ENCODE peak calls at places on chromosome 2, in nine cellular contexts. One of them, this sample, is unnamed.

GRCh38 chr2:240567872-240568677 is at the start of gene RNPEPL1:
- DNase-seq in cardiac fibroblast: peak; percentile 34
- DNase-seq in T follicular helper cell: peak; percentile 40
- DNase-seq in WTC11: peak; percentile 40
- DNase-seq in iris pigment epithelial cell: peak; percentile 29
- DNase-seq in amniotic stem cell: no peak
- DNase-seq in Kasumi-1: peak; percentile 1
- DNase-seq in D341Med: peak; percentile 86
- DNase-seq in M059J: peak; percentile 33
- DNase-seq in this sample: peak; percentile 65

GRCh38 chr2:46979611-46980010 is 64.0 kb upstream of the MCFD2 start:
- DNase-seq in iris pigment epithelial cell: no peak
- DNase-seq in D341Med: no peak
- DNase-seq in T follicular helper cell: no peak
- DNase-seq in cardiac fibroblast: no peak
- DNase-seq in M059J: no peak
- DNase-seq in WTC11: no peak
- DNase-seq in Kasumi-1: peak; percentile 95
- DNase-seq in amniotic stem cell: no peak
- DNase-seq in this sample: no peak

GRCh38 chr2:30679416-30680088 is 127.7 kb downstream of the CAPN13 start:
- DNase-seq in iris pigment epithelial cell: no peak
- DNase-seq in M059J: peak; percentile 63
- DNase-seq in T follicular helper cell: no peak
- DNase-seq in D341Med: no peak
- DNase-seq in amniotic stem cell: no peak
- DNase-seq in Kasumi-1: no peak
- DNase-seq in WTC11: no peak
- DNase-seq in cardiac fibroblast: peak; percentile 57
- DNase-seq in this sample: peak; percentile 13

GRCh38 chr2:235097196-235097895 is 145.5 kb downstream of the SH3BP4 start:
- DNase-seq in Kasumi-1: no peak
- DNase-seq in M059J: no peak
- DNase-seq in WTC11: no peak
- DNase-seq in T follicular helper cell: no peak
- DNase-seq in cardiac fibroblast: no peak
- DNase-seq in iris pigment epithelial cell: no peak
- DNase-seq in D341Med: no peak
- DNase-seq in amniotic stem cell: no peak
- DNase-seq in this sample: no peak

GRCh38 chr2:3479430-3480320 is 39.7 kb downstream of the ADI1 start:
- DNase-seq in D341Med: no peak
- DNase-seq in Kasumi-1: no peak
- DNase-seq in M059J: no peak
- DNase-seq in iris pigment epithelial cell: no peak
- DNase-seq in WTC11: no peak
- DNase-seq in amniotic stem cell: no peak
- DNase-seq in cardiac fibroblast: no peak
- DNase-seq in T follicular helper cell: no peak
- DNase-seq in this sample: no peak

GRCh38 chr2:45532171-45532570 is 78.9 kb downstream of the SRBD1 start:
- DNase-seq in amniotic stem cell: no peak
- DNase-seq in WTC11: no peak
- DNase-seq in cardiac fibroblast: no peak
- DNase-seq in M059J: no peak
- DNase-seq in iris pigment epithelial cell: no peak
- DNase-seq in T follicular helper cell: no peak
- DNase-seq in Kasumi-1: no peak
- DNase-seq in D341Med: no peak
- DNase-seq in this sample: no peak

GRCh38 chr2:230898016-230898415 is 27.0 kb downstream of the GPR55 start:
- DNase-seq in T follicular helper cell: no peak
- DNase-seq in Kasumi-1: no peak
- DNase-seq in D341Med: no peak
- DNase-seq in cardiac fibroblast: no peak
- DNase-seq in M059J: no peak
- DNase-seq in WTC11: no peak
- DNase-seq in iris pigment epithelial cell: no peak
- DNase-seq in amniotic stem cell: no peak
- DNase-seq in this sample: no peak

GRCh38 chr2:55926246-55926645 is 2.7 kb upstream of the EFEMP1 start:
- DNase-seq in cardiac fibroblast: no peak
- DNase-seq in D341Med: no peak
- DNase-seq in Kasumi-1: no peak
- DNase-seq in M059J: no peak
- DNase-seq in iris pigment epithelial cell: no peak
- DNase-seq in T follicular helper cell: no peak
- DNase-seq in WTC11: peak; percentile 13
- DNase-seq in amniotic stem cell: no peak
- DNase-seq in this sample: no peak

GRCh38 chr2:209029249-209029648 is 394.6 kb upstream of the MAP2 start:
- DNase-seq in T follicular helper cell: no peak
- DNase-seq in Kasumi-1: no peak
- DNase-seq in D341Med: no peak
- DNase-seq in M059J: no peak
- DNase-seq in WTC11: no peak
- DNase-seq in amniotic stem cell: no peak
- DNase-seq in iris pigment epithelial cell: no peak
- DNase-seq in cardiac fibroblast: no peak
- DNase-seq in this sample: no peak

GRCh38 chr2:171225302-171225980 is 64.7 kb upstream of the TLK1 start:
- DNase-seq in M059J: peak; percentile 94
- DNase-seq in cardiac fibroblast: peak; percentile 92
- DNase-seq in T follicular helper cell: no peak
- DNase-seq in D341Med: no peak
- DNase-seq in WTC11: no peak
- DNase-seq in amniotic stem cell: peak; percentile 70
- DNase-seq in iris pigment epithelial cell: peak; percentile 91
- DNase-seq in Kasumi-1: peak; percentile 33
- DNase-seq in this sample: peak; percentile 94

GRCh38 chr2:143083636-143084035 is 45.6 kb upstream of the ARHGAP15 start:
- DNase-seq in cardiac fibroblast: peak; percentile 88
- DNase-seq in D341Med: no peak
- DNase-seq in M059J: peak; percentile 77
- DNase-seq in Kasumi-1: peak; percentile 55
- DNase-seq in T follicular helper cell: no peak
- DNase-seq in WTC11: no peak
- DNase-seq in iris pigment epithelial cell: peak; percentile 87
- DNase-seq in amniotic stem cell: peak; percentile 29
- DNase-seq in this sample: peak; percentile 89

GRCh38 chr2:26401739-26402541 is at the start of gene DRC1:
- DNase-seq in cardiac fibroblast: peak; percentile 77
- DNase-seq in iris pigment epithelial cell: peak; percentile 78
- DNase-seq in amniotic stem cell: peak; percentile 50
- DNase-seq in WTC11: peak; percentile 93
- DNase-seq in D341Med: peak; percentile 53
- DNase-seq in Kasumi-1: no peak
- DNase-seq in T follicular helper cell: no peak
- DNase-seq in M059J: peak; percentile 76
- DNase-seq in this sample: peak; percentile 84

GRCh38 chr2:55430536-55430935 is 10.9 kb upstream of the CCDC88A start:
- DNase-seq in Kasumi-1: no peak
- DNase-seq in M059J: peak; percentile 9
- DNase-seq in D341Med: no peak
- DNase-seq in T follicular helper cell: no peak
- DNase-seq in cardiac fibroblast: no peak
- DNase-seq in WTC11: no peak
- DNase-seq in amniotic stem cell: no peak
- DNase-seq in iris pigment epithelial cell: peak; percentile 21
- DNase-seq in this sample: no peak

GRCh38 chr2:121333834-121334558 is 49.0 kb upstream of the TFCP2L1 start:
- DNase-seq in T follicular helper cell: no peak
- DNase-seq in M059J: no peak
- DNase-seq in iris pigment epithelial cell: no peak
- DNase-seq in cardiac fibroblast: no peak
- DNase-seq in WTC11: no peak
- DNase-seq in amniotic stem cell: no peak
- DNase-seq in Kasumi-1: no peak
- DNase-seq in D341Med: no peak
- DNase-seq in this sample: no peak

GRCh38 chr2:75493230-75493629 is 67.5 kb downstream of the EVA1A start:
- DNase-seq in D341Med: no peak
- DNase-seq in amniotic stem cell: no peak
- DNase-seq in T follicular helper cell: no peak
- DNase-seq in cardiac fibroblast: no peak
- DNase-seq in WTC11: peak; percentile 11
- DNase-seq in M059J: no peak
- DNase-seq in Kasumi-1: no peak
- DNase-seq in iris pigment epithelial cell: no peak
- DNase-seq in this sample: no peak

GRCh38 chr2:120404941-120405768 is 59.2 kb downstream of the INHBB start:
- DNase-seq in iris pigment epithelial cell: no peak
- DNase-seq in T follicular helper cell: no peak
- DNase-seq in D341Med: no peak
- DNase-seq in amniotic stem cell: no peak
- DNase-seq in M059J: no peak
- DNase-seq in WTC11: no peak
- DNase-seq in Kasumi-1: no peak
- DNase-seq in cardiac fibroblast: no peak
- DNase-seq in this sample: no peak

GRCh38 chr2:30950339-30950738 is 143.1 kb upstream of the CAPN13 start:
- DNase-seq in WTC11: no peak
- DNase-seq in T follicular helper cell: no peak
- DNase-seq in Kasumi-1: no peak
- DNase-seq in cardiac fibroblast: no peak
- DNase-seq in amniotic stem cell: no peak
- DNase-seq in M059J: no peak
- DNase-seq in D341Med: no peak
- DNase-seq in iris pigment epithelial cell: no peak
- DNase-seq in this sample: no peak

GRCh38 chr2:62305421-62306176 is 109.7 kb downstream of the B3GNT2 start:
- DNase-seq in WTC11: no peak
- DNase-seq in D341Med: no peak
- DNase-seq in T follicular helper cell: no peak
- DNase-seq in Kasumi-1: no peak
- DNase-seq in cardiac fibroblast: no peak
- DNase-seq in iris pigment epithelial cell: no peak
- DNase-seq in amniotic stem cell: no peak
- DNase-seq in M059J: no peak
- DNase-seq in this sample: no peak

GRCh38 chr2:226300487-226300886 is 499.1 kb downstream of the IRS1 start:
- DNase-seq in cardiac fibroblast: no peak
- DNase-seq in D341Med: no peak
- DNase-seq in Kasumi-1: no peak
- DNase-seq in amniotic stem cell: no peak
- DNase-seq in WTC11: no peak
- DNase-seq in M059J: no peak
- DNase-seq in T follicular helper cell: no peak
- DNase-seq in iris pigment epithelial cell: no peak
- DNase-seq in this sample: no peak

GRCh38 chr2:218671654-218672566 is at the start of the genes RNF25 and STK36:
- DNase-seq in D341Med: peak; percentile 94
- DNase-seq in iris pigment epithelial cell: peak; percentile 93
- DNase-seq in cardiac fibroblast: peak; percentile 93
- DNase-seq in Kasumi-1: peak; percentile 78
- DNase-seq in amniotic stem cell: peak; percentile 85
- DNase-seq in M059J: peak; percentile 90
- DNase-seq in WTC11: peak; percentile 85
- DNase-seq in T follicular helper cell: peak; percentile 72
- DNase-seq in this sample: peak; percentile 91

GRCh38 chr2:55842009-55842408 is 81.6 kb downstream of the EFEMP1 start:
- DNase-seq in WTC11: no peak
- DNase-seq in amniotic stem cell: no peak
- DNase-seq in T follicular helper cell: no peak
- DNase-seq in Kasumi-1: no peak
- DNase-seq in cardiac fibroblast: no peak
- DNase-seq in D341Med: no peak
- DNase-seq in M059J: peak; percentile 86
- DNase-seq in iris pigment epithelial cell: peak; percentile 65
- DNase-seq in this sample: peak; percentile 16

GRCh38 chr2:174051039-174051438 is 85.9 kb upstream of the SP3 start:
- DNase-seq in T follicular helper cell: no peak
- DNase-seq in Kasumi-1: no peak
- DNase-seq in iris pigment epithelial cell: no peak
- DNase-seq in cardiac fibroblast: no peak
- DNase-seq in amniotic stem cell: no peak
- DNase-seq in D341Med: no peak
- DNase-seq in WTC11: no peak
- DNase-seq in M059J: no peak
- DNase-seq in this sample: no peak